ENCODE peak calls at places on chromosomes 11 and 22, in four cellular contexts. M is BE2C, G is neuronal stem cell, O is OCI-LY7. I is an unnamed sample. For H3K36me3 and H3K4me1, the result is how much of the 10 kb centered on the place peaks cover.

GRCh38 chr11:102157219-102157618 is 47.0 kb downstream of the YAP1 start:
- DNase-seq in M (no peak), G (no peak), O (no peak), I (peak)

GRCh38 chr11:126319374-126319740 is 15.5 kb downstream of the DCPS start:
- DNase-seq in M (no peak), G (no peak), O (no peak), I (no peak)

GRCh38 chr11:105389952-105390351 is 219.9 kb upstream of the GRIA4 start:
- DNase-seq in M (no peak), G (no peak), O (no peak), I (no peak)

GRCh38 chr22:25482868-25483639 is 81.4 kb upstream of the GRK3 start:
- DNase-seq in M (no peak), G (no peak), O (no peak), I (no peak)

GRCh38 chr11:122883682-122883981 is 1.1 kb downstream of the JHY start:
- DNase-seq in M (no peak), G (no peak), O (no peak), I (no peak)

GRCh38 chr22:35894937-35895708 is 133.5 kb downstream of the RBFOX2 start:
- DNase-seq in M (no peak), G (no peak), O (peak), I (peak)

GRCh38 chr11:33808228-33808828 is 34.0 kb upstream of the FBXO3 start:
- DNase-seq in M (peak), G (peak), O (peak), I (peak)

GRCh38 chr22:31540966-31541365 is 44.6 kb downstream of the SFI1 start:
- DNase-seq in M (no peak), G (no peak), O (no peak), I (no peak)

GRCh38 chr22:22884888-22885840 is 2.5 kb upstream of the IGLL5 start:
- DNase-seq in M (no peak), G (no peak), O (peak), I (no peak)

GRCh38 chr11:31450841-31451240 is 58.6 kb downstream of the IMMP1L start:
- DNase-seq in M (no peak), G (no peak), O (no peak), I (no peak)

GRCh38 chr22:29201722-29202230 is 3.9 kb upstream of the EMID1 start:
- DNase-seq in M (no peak), G (no peak), O (no peak), I (no peak)

GRCh38 chr22:40904101-40904500 is 42.2 kb upstream of the DNAJB7 start:
- DNase-seq in M (no peak), G (no peak), O (no peak), I (peak)

GRCh38 chr22:41968601-41969000 is 642 bp upstream of the SEPTIN3 start:
- DNase-seq in M (peak), G (no peak), O (no peak), I (no peak)

GRCh38 chr22:39418696-39419095 is 19.1 kb downstream of the TAB1 start:
- DNase-seq in M (no peak), G (no peak), O (peak), I (no peak)
- H3K36me3 ChIP-seq in M (half or more), G (half or more), O (half or more), I (under half)

GRCh38 chr11:14384338-14384737 is 25.4 kb upstream of the RRAS2 start:
- DNase-seq in M (no peak), G (no peak), O (no peak), I (no peak)
- H3K4me1 ChIP-seq in M (under half), G (under half), O (under half), I (under half)

DNA sequence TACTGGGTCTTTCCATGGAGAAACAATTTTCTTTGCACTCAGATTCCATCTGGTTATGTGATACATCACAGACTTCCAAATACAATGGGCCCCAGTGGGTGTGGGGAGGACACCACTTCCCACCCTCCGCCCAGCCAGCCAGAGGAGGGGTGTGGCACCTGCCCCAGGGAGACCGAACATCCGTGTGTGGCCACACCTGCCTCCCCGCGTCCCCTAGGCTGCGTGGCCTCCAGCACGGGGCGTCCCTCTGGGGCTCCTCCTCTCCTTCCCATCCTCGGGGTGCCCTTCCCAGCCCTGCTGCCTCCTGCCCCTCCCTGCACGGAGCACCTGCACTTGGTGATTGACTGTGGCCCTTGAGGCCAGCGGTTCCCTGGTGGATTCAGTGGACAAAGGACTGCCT is 49.1 kb downstream of the CERK start:
- DNase-seq in M (no peak), G (no peak), O (no peak), I (no peak)
- H3K36me3 ChIP-seq in M (half or more), G (under half), O (under half), I (under half)

DNA sequence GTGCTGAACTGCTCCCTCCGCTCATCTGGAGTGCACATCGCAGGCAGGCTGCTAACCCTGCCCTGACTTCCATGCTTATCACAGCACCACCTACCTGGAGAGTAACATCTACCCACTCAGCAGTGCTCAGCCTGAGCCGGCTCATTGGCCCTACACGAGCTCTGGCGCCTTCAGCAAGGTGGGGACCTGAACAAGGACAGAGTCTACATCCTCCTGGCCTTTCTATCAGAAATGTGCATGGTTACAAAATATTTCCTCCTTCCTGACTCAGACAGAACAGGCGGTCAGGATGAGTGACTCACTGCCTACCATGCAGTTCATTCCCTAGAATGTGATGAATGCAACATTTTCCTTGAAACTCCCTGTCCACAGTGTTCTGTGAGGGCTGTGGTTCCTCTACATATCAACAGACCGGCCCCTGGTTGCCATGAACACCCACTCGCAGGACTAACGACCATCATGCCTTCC is 53.1 kb downstream of the C11orf58 start:
- DNase-seq in M (no peak), G (no peak), O (no peak), I (peak)
- H3K4me1 ChIP-seq in M (under half), G (under half), O (under half), I (under half)

GRCh38 chr11:3121416-3121815 is 43.7 kb downstream of the OSBPL5 start:
- DNase-seq in M (no peak), G (no peak), O (no peak), I (no peak)
- H3K36me3 ChIP-seq in M (under half), G (under half), O (under half), I (under half)

DNA sequence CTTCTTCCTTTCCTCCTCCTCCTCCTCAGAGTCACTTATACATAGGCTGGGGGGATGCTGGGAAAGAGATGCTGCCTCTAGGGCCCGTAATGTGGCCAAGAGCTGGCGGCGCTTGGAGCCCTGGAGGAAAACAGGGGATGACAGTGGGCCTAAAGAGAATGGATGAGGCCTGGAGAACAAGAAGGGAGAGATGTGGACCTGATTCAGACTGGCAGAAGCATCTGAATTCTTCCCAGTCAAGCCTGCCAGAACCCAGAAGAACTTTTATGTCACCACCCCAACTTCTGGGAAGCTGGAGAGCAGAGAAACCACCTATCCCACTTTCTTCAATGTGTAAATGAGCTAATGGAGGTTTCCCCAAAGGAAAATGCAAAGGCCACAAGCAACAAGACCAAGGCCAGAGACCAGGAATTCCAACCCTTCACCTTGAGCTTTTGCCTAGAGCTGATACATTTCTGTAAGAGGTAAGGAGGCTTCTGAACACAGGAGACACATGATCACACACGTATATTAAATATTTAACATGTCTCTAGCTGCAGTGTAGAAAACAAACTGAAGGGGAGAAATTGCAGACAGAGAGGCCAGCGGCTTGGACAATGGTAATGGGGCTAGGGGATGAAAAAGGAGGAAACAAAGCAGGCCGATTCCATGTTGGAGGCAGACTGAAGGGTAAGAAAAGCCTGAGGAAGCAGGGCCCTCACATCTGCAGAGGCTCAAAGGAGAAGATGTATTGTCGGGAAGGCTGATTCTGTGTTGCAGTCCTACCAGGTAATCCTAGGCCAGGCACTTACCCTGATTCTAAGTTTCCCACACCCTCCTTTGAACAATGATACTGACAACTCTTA is 1.1 kb downstream of the RRP8 start:
- DNase-seq in M (no peak), G (no peak), O (no peak), I (no peak)
- H3K4me1 ChIP-seq in M (under half), G (under half), O (under half), I (under half)

GRCh38 chr11:117219995-117220394 is 11.9 kb downstream of the PCSK7 start:
- DNase-seq in M (no peak), G (no peak), O (no peak), I (no peak)

GRCh38 chr11:117218133-117218915 is 13.5 kb downstream of the PCSK7 start:
- DNase-seq in M (no peak), G (no peak), O (no peak), I (no peak)

GRCh38 chr11:117220568-117220967 is 11.3 kb downstream of the PCSK7 start:
- DNase-seq in M (no peak), G (no peak), O (no peak), I (no peak)

GRCh38 chr11:117219001-117219400 is 12.9 kb downstream of the PCSK7 start:
- DNase-seq in M (no peak), G (no peak), O (no peak), I (no peak)

DNA sequence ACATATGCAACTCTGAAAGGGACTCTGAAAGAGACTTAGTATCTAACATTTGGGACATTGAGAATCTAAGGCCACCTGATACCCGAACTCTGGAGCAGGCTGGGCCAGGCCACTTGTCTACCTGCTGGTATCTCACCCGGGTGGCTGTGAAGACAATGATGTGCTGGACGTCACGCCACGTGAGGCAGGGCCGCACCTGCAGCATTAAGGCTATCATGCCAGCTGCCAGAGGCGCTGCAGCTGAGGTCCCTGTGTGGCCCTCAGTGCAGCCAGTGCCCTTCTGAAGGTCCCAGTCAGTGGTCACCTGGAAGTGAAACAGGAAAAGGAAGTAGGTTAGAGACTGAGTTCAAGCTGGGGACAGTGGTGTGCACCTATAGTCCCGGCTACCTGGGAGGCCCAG is 12.4 kb downstream of the PCSK7 start:
- DNase-seq in M (no peak), G (no peak), O (no peak), I (no peak)
- H3K36me3 ChIP-seq in M (half or more), G (under half), O (half or more), I (under half)

DNA sequence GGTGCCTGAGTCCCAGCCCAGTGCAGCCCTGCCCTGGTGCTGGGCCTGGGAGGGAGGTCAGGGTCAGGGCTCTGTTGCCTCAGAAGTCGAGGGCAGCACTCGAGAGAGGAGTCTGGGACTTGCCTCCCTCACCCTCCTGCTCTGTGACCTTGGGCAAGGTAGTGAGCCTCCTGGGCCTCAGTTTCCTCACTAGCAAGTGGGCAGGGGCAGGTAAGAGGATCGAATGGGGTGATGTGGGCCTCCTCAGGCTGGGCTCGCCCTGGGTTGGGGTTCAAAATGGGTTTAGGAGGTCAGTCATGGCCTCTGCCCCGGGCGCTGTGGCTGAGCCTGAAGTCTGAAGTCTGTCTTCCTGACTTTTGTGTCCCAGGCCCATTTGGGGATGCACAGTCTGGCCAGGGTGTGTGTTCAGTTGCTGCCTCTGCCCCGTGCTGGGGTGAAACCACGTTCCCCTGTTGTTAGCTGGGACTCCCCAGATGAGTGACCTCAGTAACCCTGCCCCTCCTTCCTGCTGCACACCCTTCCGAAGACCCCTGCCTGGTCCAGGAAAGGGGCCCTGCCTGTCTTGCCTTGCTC is 40.9 kb upstream of the CELSR1 start:
- DNase-seq in M (no peak), G (no peak), O (no peak), I (no peak)
- H3K4me1 ChIP-seq in M (under half), G (under half), O (under half), I (under half)

DNA sequence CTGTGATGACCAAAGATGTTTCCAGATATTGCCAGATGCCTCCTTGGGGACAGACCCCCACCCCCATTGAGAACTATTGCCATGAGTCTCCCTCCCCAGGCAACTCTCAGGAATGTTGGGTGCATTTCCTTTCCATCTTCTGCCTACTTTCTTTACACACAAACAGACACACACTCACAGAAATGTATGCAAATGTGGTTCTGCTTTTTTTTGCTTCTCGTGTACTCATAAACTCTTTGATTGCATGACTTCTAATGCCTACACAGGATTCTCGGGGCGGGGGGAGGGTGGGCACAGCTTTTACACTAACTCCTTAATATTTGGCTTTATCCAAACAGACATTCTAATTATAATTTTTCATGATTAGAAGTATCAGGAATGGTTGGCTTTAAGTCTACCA is 53.3 kb upstream of the SUSD2 start:
- DNase-seq in M (no peak), G (no peak), O (no peak), I (no peak)
- H3K36me3 ChIP-seq in M (under half), G (under half), O (under half), I (under half)